ENCODE peak calls at places on chromosome 17, in four cellular contexts. X is SK-N-SH, H is K562, P is HepG2. B is an unnamed sample.

GRCh38 chr17:58232707-58233156 is 5.7 kb upstream of the LPO start:
- DNase-seq in H (peak), P (no peak), X (no peak), B (peak)

GRCh38 chr17:75271955-75272847 is 1.2 kb upstream of the MIF4GD start:
- DNase-seq in P (no peak), X (peak), H (no peak), B (no peak)

GRCh38 chr17:73595068-73595865 is 49.0 kb downstream of the SDK2 start:
- DNase-seq in X (peak), P (no peak), H (no peak), B (peak)

GRCh38 chr17:48757524-48757961 is 29.0 kb upstream of the HOXB13 start:
- DNase-seq in H (no peak), P (no peak), X (no peak), B (no peak)

GRCh38 chr17:44829558-44830358 is at the start of gene GJC1:
- DNase-seq in P (no peak), H (peak), X (peak), B (peak)

GRCh38 chr17:7440113-7440822 is 956 bp downstream of the FGF11 start:
- DNase-seq in H (peak), X (peak), P (no peak), B (peak)

GRCh38 chr17:66833201-66833600 is 1.7 kb upstream of the CACNG5 start:
- DNase-seq in H (no peak), P (no peak), X (no peak), B (no peak)

GRCh38 chr17:47077576-47077975 is 98.5 kb upstream of the RPRML start:
- DNase-seq in P (no peak), H (no peak), X (no peak), B (no peak)

GRCh38 chr17:78992542-78993212 is 13.0 kb upstream of the LGALS3BP start:
- DNase-seq in X (no peak), P (no peak), H (peak), B (no peak)

GRCh38 chr17:49409066-49409465 is 5.6 kb downstream of the PHB1 start:
- DNase-seq in P (no peak), X (no peak), H (no peak), B (no peak)

GRCh38 chr17:50918933-50919296 is 52.8 kb upstream of the TOB1 start:
- DNase-seq in P (no peak), H (no peak), X (peak), B (no peak)

GRCh38 chr17:58336456-58337094 is 8.0 kb upstream of the TSPOAP1 start:
- DNase-seq in H (peak), P (no peak), X (peak), B (peak)

GRCh38 chr17:43784068-43784467 is 3.8 kb downstream of the CFAP97D1 start:
- DNase-seq in H (no peak), P (no peak), X (no peak), B (no peak)

GRCh38 chr17:67322039-67322787 is 44.2 kb downstream of the PSMD12 start:
- DNase-seq in H (peak), X (peak), P (no peak), B (peak)

GRCh38 chr17:6712854-6713129 is 377 bp downstream of the SLC13A5 start:
- DNase-seq in X (peak), P (no peak), H (no peak), B (no peak)

GRCh38 chr17:60158751-60159478 is 9.1 kb downstream of the CA4 start:
- DNase-seq in X (peak), P (no peak), H (no peak), B (no peak)

GRCh38 chr17:79832211-79833109 is 6.8 kb downstream of the CBX4 start:
- DNase-seq in P (peak), X (peak), H (peak), B (peak)

GRCh38 chr17:43908111-43908721 is 880 bp upstream of the MPP2 start:
- DNase-seq in H (peak), P (no peak), X (peak), B (peak)

GRCh38 chr17:46191332-46192210 is 1.7 kb downstream of the KANSL1 start:
- DNase-seq in H (peak), X (peak), P (peak), B (no peak)

GRCh38 chr17:83199500-83200201 is 120.2 kb downstream of the METRNL start:
- DNase-seq in P (no peak), X (no peak), H (no peak), B (peak)

GRCh38 chr17:34584805-34585416 is 5.5 kb downstream of the TMEM132E start:
- DNase-seq in X (peak), H (peak), P (no peak), B (no peak)

GRCh38 chr17:8430966-8431365 is 4.7 kb upstream of the NDEL1 start:
- DNase-seq in H (no peak), P (no peak), X (no peak), B (no peak)

GRCh38 chr17:32943647-32944191 is 15.8 kb downstream of the TMEM98 start:
- DNase-seq in H (no peak), P (peak), X (no peak), B (no peak)

GRCh38 chr17:62058611-62059010 is 6.5 kb downstream of the MED13 start:
- DNase-seq in H (no peak), P (no peak), X (no peak), B (no peak)

GRCh38 chr17:7850118-7850504 is 4.8 kb upstream of the TMEM88 start:
- DNase-seq in H (no peak), P (no peak), X (no peak), B (no peak)

DNA sequence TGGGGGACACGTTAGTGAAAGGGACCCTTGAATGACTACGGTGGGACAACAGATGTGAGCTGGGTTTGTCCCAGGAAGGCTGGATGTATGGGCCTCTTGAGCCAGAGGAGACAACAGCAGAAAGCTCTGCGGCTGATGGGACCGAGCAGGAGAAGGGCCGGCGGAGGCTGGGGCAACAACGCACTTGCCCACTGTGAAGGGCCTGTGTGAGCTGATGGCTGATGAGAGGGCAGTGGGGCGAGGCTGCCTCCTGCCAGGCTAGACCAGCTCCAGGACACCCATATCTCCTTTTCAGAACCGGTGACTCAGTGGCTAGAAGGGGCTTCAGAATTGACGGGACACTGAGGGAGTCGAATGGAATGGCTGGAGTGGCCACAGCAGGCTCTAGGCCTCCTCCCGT is 250.1 kb downstream of the SEC14L1 start:
- DNase-seq in P (no peak), H (no peak), X (no peak), B (no peak)
- TF ChIP-seq USF2 in P (no peak), H (no peak), X (no peak), B (no peak)

GRCh38 chr17:40321502-40322416 is 12.8 kb downstream of the RARA start:
- DNase-seq in X (no peak), P (no peak), H (peak), B (no peak)
- TF ChIP-seq FOXJ3 in X (no peak), P (no peak), H (no peak), B (no peak)

GRCh38 chr17:2050871-2051387 is 4.0 kb upstream of the HIC1 start:
- DNase-seq in X (no peak), H (peak), P (no peak), B (no peak)

GRCh38 chr17:2048805-2049204 is 6.1 kb upstream of the HIC1 start:
- DNase-seq in P (no peak), X (no peak), H (peak), B (no peak)

GRCh38 chr17:2047590-2047989 is 5.8 kb downstream of the OVCA2 start:
- DNase-seq in P (no peak), X (no peak), H (no peak), B (no peak)

GRCh38 chr17:2050246-2050866 is 4.5 kb upstream of the HIC1 start:
- DNase-seq in H (peak), P (no peak), X (peak), B (peak)

GRCh38 chr17:2049333-2050245 is 5.3 kb upstream of the HIC1 start:
- DNase-seq in H (peak), X (peak), P (no peak), B (peak)
- TF ChIP-seq USF2 in H (no peak), X (no peak), P (no peak), B (peak)

GRCh38 chr17:39652635-39653315 is 12.4 kb upstream of the TCAP start:
- DNase-seq in X (no peak), P (peak), H (no peak), B (peak)

GRCh38 chr17:39651908-39652634 is 13.1 kb upstream of the TCAP start:
- DNase-seq in P (no peak), H (no peak), X (no peak), B (no peak)

GRCh38 chr17:39647242-39647641 is 10.3 kb downstream of the STARD3 start:
- DNase-seq in P (no peak), X (no peak), H (peak), B (no peak)

GRCh38 chr17:39650121-39650579 is 13.2 kb downstream of the STARD3 start:
- DNase-seq in P (no peak), H (peak), X (no peak), B (no peak)

GRCh38 chr17:39648876-39649430 is 12.0 kb downstream of the STARD3 start:
- DNase-seq in X (no peak), H (no peak), P (no peak), B (no peak)
- TF ChIP-seq FOXJ3 in X (no peak), H (no peak), P (no peak), B (no peak)

DNA sequence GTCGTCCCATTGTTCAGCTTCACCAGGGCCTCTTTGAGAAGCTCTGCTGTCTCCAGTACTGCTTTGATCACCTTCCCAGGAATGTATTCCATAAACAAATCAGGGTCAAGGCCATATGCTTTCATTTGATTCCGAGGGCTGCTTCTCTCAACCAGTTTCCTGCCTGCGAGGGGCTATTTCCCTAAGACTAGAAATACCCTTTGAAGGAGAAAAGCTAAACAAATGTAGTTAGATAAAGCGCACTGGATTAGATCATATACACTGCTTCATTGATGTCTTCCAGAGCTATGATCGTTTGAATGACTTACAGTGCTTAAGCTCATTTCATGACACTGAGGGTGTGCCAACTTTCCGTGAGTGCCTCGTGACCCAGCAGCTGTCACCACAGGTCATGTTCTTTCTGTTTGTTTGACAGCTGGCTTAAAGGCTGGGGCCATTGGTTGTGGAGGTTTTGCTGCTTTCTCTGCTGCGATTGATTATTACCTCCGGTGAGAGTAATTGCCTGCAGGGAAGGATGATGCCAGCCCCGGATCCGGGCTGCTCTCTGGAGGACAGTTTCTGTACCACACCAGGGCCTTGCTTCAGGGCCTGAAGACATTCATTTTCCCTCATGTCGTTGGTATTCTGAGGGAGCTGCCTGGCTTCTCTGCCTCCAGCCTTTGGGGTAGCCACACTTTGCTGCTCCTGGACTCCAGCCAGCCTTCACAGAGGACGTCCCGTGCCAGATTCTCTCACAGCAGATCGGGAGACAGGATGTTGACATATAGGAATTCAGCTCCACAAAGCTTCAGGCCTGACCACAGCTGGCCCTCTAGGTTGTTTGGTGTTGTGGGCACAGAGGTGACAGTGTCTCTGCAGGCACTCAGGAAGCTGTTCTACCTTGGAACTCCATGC is 3.9 kb downstream of the TIMM22 start:
- DNase-seq in H (no peak), P (peak), X (no peak), B (no peak)
- TF ChIP-seq USF2 in H (no peak), P (no peak), X (no peak), B (no peak)

GRCh38 chr17:5705876-5706420 is 121.6 kb upstream of the NLRP1 start:
- DNase-seq in H (no peak), P (no peak), X (no peak), B (no peak)

GRCh38 chr17:5705081-5705875 is 121.0 kb upstream of the NLRP1 start:
- DNase-seq in X (peak), P (no peak), H (peak), B (peak)

GRCh38 chr17:5701371-5701770 is 117.1 kb upstream of the NLRP1 start:
- DNase-seq in H (no peak), X (no peak), P (no peak), B (no peak)

GRCh38 chr17:5702951-5703510 is 118.7 kb upstream of the NLRP1 start:
- DNase-seq in H (no peak), X (no peak), P (no peak), B (no peak)

GRCh38 chr17:5703736-5704135 is 119.4 kb upstream of the NLRP1 start:
- DNase-seq in P (no peak), H (no peak), X (no peak), B (no peak)
- TF ChIP-seq FOXJ3 in P (no peak), H (no peak), X (no peak), B (no peak)

GRCh38 chr17:27950995-27951394 is 57.8 kb upstream of the LYRM9 start:
- DNase-seq in X (no peak), P (no peak), H (no peak), B (no peak)
- TF ChIP-seq USF2 in X (no peak), P (no peak), H (no peak), B (no peak)

DNA sequence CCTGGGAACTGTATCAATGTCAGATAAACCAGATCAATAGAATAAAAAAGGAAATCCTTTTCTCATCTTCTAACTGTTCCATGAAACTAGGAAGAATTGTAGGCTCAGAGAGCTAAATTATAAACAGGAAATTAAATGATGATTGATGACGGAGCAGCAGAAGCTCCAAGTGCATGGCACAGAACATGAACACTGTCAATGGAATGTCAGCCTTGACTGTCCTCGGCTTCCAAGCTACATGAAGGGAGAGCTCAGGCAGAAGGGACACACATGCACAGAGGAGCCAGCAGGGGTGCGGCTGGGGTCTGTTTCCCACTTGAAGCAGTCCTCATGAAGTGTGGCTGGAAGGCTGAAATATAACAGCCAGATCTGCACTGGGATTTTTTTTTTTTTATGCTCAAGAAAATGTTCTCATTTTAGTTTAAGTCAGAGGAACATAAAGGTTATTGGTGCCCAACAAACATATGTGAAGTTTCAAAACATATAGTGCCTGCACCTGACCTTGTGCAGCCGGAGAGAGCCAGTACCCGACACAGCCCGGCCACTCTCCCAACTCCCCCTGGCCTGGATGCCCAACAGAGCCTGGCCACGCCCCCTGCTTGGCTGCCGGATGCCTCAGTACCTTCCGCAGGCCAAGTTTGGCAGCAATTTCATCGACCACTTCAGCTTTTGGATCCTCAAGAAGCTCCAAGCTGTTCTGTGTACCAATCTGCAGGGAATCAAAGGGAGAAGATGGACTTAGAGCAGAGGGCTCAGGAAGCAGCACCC is 37.0 kb downstream of the NPLOC4 start:
- DNase-seq in P (no peak), H (no peak), X (no peak), B (no peak)
- TF ChIP-seq FOXJ3 in P (no peak), H (no peak), X (no peak), B (no peak)

GRCh38 chr17:13601317-13601775 is 383 bp downstream of the HS3ST3A1 start:
- DNase-seq in P (no peak), X (peak), H (no peak), B (peak)
- TF ChIP-seq USF2 in P (no peak), X (no peak), H (no peak), B (no peak)

GRCh38 chr17:4233668-4234258 is 30.0 kb downstream of the ANKFY1 start:
- DNase-seq in X (no peak), P (no peak), H (no peak), B (no peak)

GRCh38 chr17:4236456-4236855 is 27.3 kb downstream of the ANKFY1 start:
- DNase-seq in P (no peak), H (no peak), X (peak), B (no peak)

GRCh38 chr17:4235372-4236279 is 28.2 kb downstream of the ANKFY1 start:
- DNase-seq in P (no peak), X (no peak), H (no peak), B (no peak)

GRCh38 chr17:4232168-4232813 is 31.5 kb downstream of the ANKFY1 start:
- DNase-seq in X (no peak), H (no peak), P (no peak), B (no peak)

GRCh38 chr17:4234406-4234805 is 29.4 kb downstream of the ANKFY1 start:
- DNase-seq in P (no peak), X (no peak), H (no peak), B (no peak)
- TF ChIP-seq FOXJ3 in P (no peak), X (no peak), H (no peak), B (no peak)

B was measured in WTC11.